ENCODE peak calls at places on chromosomes 16 and 17, in seven cellular contexts. R is H9; E is uterus; T is left ventricle myocardium inferior; H is heart right ventricle; K is thoracic aorta; N is CD8-positive, alpha-beta memory T cell. B is an unnamed sample.

GRCh38 chr17:63984651-63985386 is 12.1 kb upstream of the SCN4A start:
- DNase-seq in K (peak), T (no peak), R (no peak), H (peak), N (peak), E (peak), B (no peak)

GRCh38 chr16:14232106-14232890 is 161.2 kb downstream of the MRTFB start:
- DNase-seq in R (no peak), E (no peak), T (no peak), H (no peak), N (no peak), K (no peak), B (no peak)

GRCh38 chr16:85266857-85267256 is 154.6 kb upstream of the CIBAR2 start:
- DNase-seq in K (no peak), N (no peak), T (no peak), R (no peak), E (no peak), H (no peak), B (no peak)

GRCh38 chr17:64111831-64112230 is 18.1 kb downstream of the ERN1 start:
- DNase-seq in R (no peak), N (no peak), T (no peak), K (no peak), E (no peak), H (no peak), B (no peak)

GRCh38 chr16:57297856-57298255 is 13.4 kb upstream of the PLLP start:
- DNase-seq in K (no peak), R (peak), E (no peak), H (no peak), T (no peak), N (peak), B (no peak)

GRCh38 chr16:28985611-28986041 is 774 bp downstream of the LAT start:
- DNase-seq in R (no peak), T (no peak), E (no peak), H (no peak), N (no peak), K (no peak), B (no peak)

GRCh38 chr16:1825864-1826690 is 548 bp downstream of the HAGH start:
- DNase-seq in E (no peak), K (no peak), T (peak), H (no peak), N (no peak), R (no peak), B (no peak)

GRCh38 chr17:59812139-59812538 is 80.6 kb downstream of the TUBD1 start:
- DNase-seq in E (no peak), K (no peak), T (no peak), R (no peak), H (no peak), N (no peak), B (no peak)

GRCh38 chr17:56616239-56616638 is 22.7 kb downstream of the NOG start:
- DNase-seq in T (no peak), E (no peak), N (no peak), R (no peak), H (no peak), K (no peak), B (no peak)

GRCh38 chr17:49610883-49611584 is 35.4 kb downstream of the NXPH3 start:
- DNase-seq in E (peak), N (no peak), T (no peak), R (no peak), H (no peak), K (no peak), B (no peak)

GRCh38 chr17:38326996-38327792 is 16.6 kb downstream of the GPR179 start:
- DNase-seq in H (no peak), N (no peak), T (peak), E (no peak), K (no peak), R (peak), B (no peak)

GRCh38 chr17:7830616-7831015 is 3.4 kb upstream of the KDM6B start:
- DNase-seq in N (no peak), R (no peak), E (no peak), T (no peak), K (no peak), H (no peak), B (no peak)

GRCh38 chr17:49333806-49334205 is 28.2 kb downstream of the ZNF652 start:
- DNase-seq in K (no peak), R (no peak), E (no peak), N (no peak), H (no peak), T (no peak), B (no peak)

GRCh38 chr17:36611345-36612072 is 10.1 kb downstream of the MRM1 start:
- DNase-seq in T (no peak), N (no peak), H (no peak), K (no peak), E (no peak), R (no peak), B (no peak)

GRCh38 chr16:10888320-10888937 is 11.4 kb downstream of the CIITA start:
- DNase-seq in R (no peak), E (no peak), H (no peak), K (no peak), N (no peak), T (peak), B (no peak)

GRCh38 chr17:10251212-10251948 is 53.0 kb upstream of the GAS7 start:
- DNase-seq in R (no peak), T (no peak), K (no peak), H (no peak), N (no peak), E (no peak), B (no peak)

GRCh38 chr16:50251375-50252081 is 14.8 kb upstream of the ADCY7 start:
- DNase-seq in T (no peak), N (no peak), R (no peak), E (no peak), H (no peak), K (no peak), B (no peak)

GRCh38 chr17:32319548-32319905 is 22.4 kb downstream of the C17orf75 start:
- DNase-seq in K (peak), E (peak), T (peak), H (peak), N (peak), R (peak), B (peak)

GRCh38 chr16:24070851-24071250 is 185.3 kb upstream of the CACNG3 start:
- DNase-seq in R (peak), T (no peak), N (no peak), K (no peak), E (no peak), H (no peak), B (no peak)

GRCh38 chr17:40056379-40057005 is 2.3 kb upstream of the MED24 start:
- DNase-seq in R (no peak), H (no peak), E (no peak), T (no peak), K (no peak), N (no peak), B (peak)

GRCh38 chr16:85555549-85556455 is 57.3 kb upstream of the GSE1 start:
- DNase-seq in T (peak), N (peak), H (peak), K (no peak), R (peak), E (peak), B (no peak)

GRCh38 chr16:66295191-66295590 is 71.3 kb upstream of the CDH5 start:
- DNase-seq in N (no peak), H (no peak), K (no peak), T (no peak), E (no peak), R (no peak), B (no peak)

GRCh38 chr17:4001048-4001590 is 36.9 kb upstream of the ATP2A3 start:
- DNase-seq in K (no peak), R (peak), N (no peak), E (no peak), T (no peak), H (no peak), B (no peak)

GRCh38 chr16:69181-69580 is 3.2 kb downstream of the RHBDF1 start:
- DNase-seq in E (no peak), T (peak), R (no peak), K (no peak), H (no peak), N (no peak), B (no peak)

GRCh38 chr17:34314279-34314678 is 5.0 kb upstream of the CCL8 start:
- DNase-seq in T (no peak), R (no peak), H (no peak), N (no peak), K (no peak), E (peak), B (no peak)

GRCh38 chr17:41486809-41487530 is 2.7 kb downstream of the KRT36 start:
- DNase-seq in T (no peak), H (no peak), K (no peak), E (no peak), R (peak), N (no peak), B (no peak)

GRCh38 chr17:81966343-81967243 is 5.6 kb upstream of the NOTUM start:
- DNase-seq in R (peak), T (peak), K (no peak), E (no peak), N (no peak), H (peak), B (no peak)

GRCh38 chr16:72092832-72093447 is 480 bp downstream of the TXNL4B start:
- DNase-seq in E (no peak), T (no peak), R (no peak), K (no peak), H (no peak), N (no peak), B (no peak)

GRCh38 chr17:19494961-19495806 is 38.5 kb upstream of the SLC47A1 start:
- DNase-seq in H (no peak), E (no peak), N (no peak), R (no peak), K (no peak), T (no peak), B (no peak)

GRCh38 chr16:69839240-69839688 is 77.1 kb downstream of the WWP2 start:
- DNase-seq in T (no peak), N (no peak), E (no peak), K (no peak), R (no peak), H (no peak), B (no peak)

GRCh38 chr16:57924514-57924913 is 46.4 kb downstream of the CNGB1 start:
- DNase-seq in H (no peak), K (no peak), E (no peak), R (no peak), N (no peak), T (no peak), B (no peak)

GRCh38 chr17:5745091-5745820 is 160.9 kb upstream of the NLRP1 start:
- DNase-seq in H (no peak), E (no peak), T (no peak), R (no peak), N (no peak), K (no peak), B (no peak)

GRCh38 chr17:9928601-9929341 is 23.7 kb upstream of the RCVRN start:
- DNase-seq in R (peak), T (no peak), K (no peak), E (peak), H (no peak), N (no peak), B (no peak)

GRCh38 chr17:47967607-47968252 is 3.2 kb upstream of the CDK5RAP3 start:
- DNase-seq in E (no peak), T (no peak), K (no peak), N (no peak), R (no peak), H (no peak), B (no peak)

GRCh38 chr17:39573447-39574298 is 34.0 kb downstream of the NEUROD2 start:
- DNase-seq in H (peak), T (peak), E (peak), N (no peak), R (peak), K (no peak), B (peak)

GRCh38 chr17:17523714-17524075 is 27.5 kb upstream of the RASD1 start:
- DNase-seq in R (no peak), T (no peak), N (no peak), K (no peak), H (no peak), E (no peak), B (no peak)
- H3K27ac ChIP-seq in R (no peak), T (no peak), N (no peak), K (no peak), H (no peak), E (no peak), B (no peak)

DNA sequence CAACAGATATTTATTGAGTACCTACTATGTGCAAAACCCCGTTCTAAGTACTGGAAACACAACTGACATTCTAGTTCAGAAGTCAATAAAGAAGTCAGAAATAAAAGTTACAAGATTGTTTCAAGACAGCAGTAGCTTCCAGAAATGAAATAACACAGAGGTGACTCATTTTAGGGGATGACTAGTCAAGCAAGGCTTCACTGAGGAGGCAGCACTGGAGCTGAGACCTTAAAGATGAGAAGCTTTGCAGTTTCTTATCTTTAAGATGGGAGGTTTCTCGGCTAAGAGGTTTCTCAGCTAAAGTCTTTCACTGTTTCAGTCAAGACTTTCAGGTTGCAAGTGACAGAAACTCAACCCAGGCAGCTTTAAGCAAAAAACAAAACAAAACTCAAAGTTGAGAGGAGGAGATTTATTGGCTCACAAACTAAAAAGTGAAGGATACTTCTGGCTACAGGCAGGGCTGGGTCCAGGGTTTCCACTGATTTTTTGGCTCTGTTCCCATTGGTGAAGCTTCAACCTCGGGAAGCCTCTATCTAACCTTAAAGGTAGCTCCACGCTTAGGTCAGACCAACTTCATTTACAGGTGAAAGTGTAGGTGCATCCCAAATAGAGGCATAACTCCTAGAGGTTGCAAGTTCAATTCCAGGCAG is 7.4 kb upstream of the MMP2 start:
- DNase-seq in R (no peak), T (no peak), H (no peak), N (no peak), K (no peak), E (no peak), B (no peak)
- H3K27ac ChIP-seq in R (no peak), T (no peak), H (peak), N (no peak), K (peak), E (peak), B (no peak)

GRCh38 chr16:87297407-87297806 is 19.8 kb downstream of the C16orf95 start:
- DNase-seq in R (no peak), E (no peak), N (no peak), T (no peak), K (no peak), H (no peak), B (no peak)
- H3K27ac ChIP-seq in R (no peak), E (no peak), N (no peak), T (no peak), K (no peak), H (no peak), B (no peak)

GRCh38 chr16:9124444-9124843 is 33.0 kb downstream of the HAPSTR1 start:
- DNase-seq in H (no peak), N (no peak), E (no peak), K (no peak), T (no peak), R (no peak), B (no peak)

GRCh38 chr16:9123401-9123800 is 32.0 kb downstream of the HAPSTR1 start:
- DNase-seq in K (no peak), H (no peak), E (no peak), N (no peak), R (no peak), T (no peak), B (no peak)

GRCh38 chr16:9122969-9123368 is 31.5 kb downstream of the HAPSTR1 start:
- DNase-seq in E (no peak), T (no peak), R (no peak), N (no peak), H (no peak), K (no peak), B (no peak)

GRCh38 chr16:9124908-9125584 is 33.6 kb downstream of the HAPSTR1 start:
- DNase-seq in H (no peak), K (no peak), R (peak), T (no peak), N (no peak), E (no peak), B (no peak)

GRCh38 chr16:9123871-9124270 is 32.4 kb downstream of the HAPSTR1 start:
- DNase-seq in R (no peak), E (no peak), K (no peak), N (no peak), T (peak), H (peak), B (no peak)
- H3K27ac ChIP-seq in R (no peak), E (no peak), K (no peak), N (no peak), T (peak), H (peak), B (no peak)

GRCh38 chr17:72614871-72615626 is 477.4 kb downstream of the SLC39A11 start:
- DNase-seq in H (no peak), K (no peak), T (no peak), E (no peak), N (no peak), R (no peak), B (peak)

GRCh38 chr17:72613411-72614292 is 478.8 kb downstream of the SLC39A11 start:
- DNase-seq in E (no peak), H (no peak), N (no peak), K (no peak), R (no peak), T (no peak), B (no peak)

GRCh38 chr17:72615627-72615991 is 476.9 kb downstream of the SLC39A11 start:
- DNase-seq in T (no peak), N (no peak), E (no peak), R (no peak), K (no peak), H (no peak), B (no peak)

GRCh38 chr17:72616457-72616856 is 476.0 kb downstream of the SLC39A11 start:
- DNase-seq in E (no peak), H (no peak), T (no peak), N (no peak), R (no peak), K (no peak), B (no peak)

DNA sequence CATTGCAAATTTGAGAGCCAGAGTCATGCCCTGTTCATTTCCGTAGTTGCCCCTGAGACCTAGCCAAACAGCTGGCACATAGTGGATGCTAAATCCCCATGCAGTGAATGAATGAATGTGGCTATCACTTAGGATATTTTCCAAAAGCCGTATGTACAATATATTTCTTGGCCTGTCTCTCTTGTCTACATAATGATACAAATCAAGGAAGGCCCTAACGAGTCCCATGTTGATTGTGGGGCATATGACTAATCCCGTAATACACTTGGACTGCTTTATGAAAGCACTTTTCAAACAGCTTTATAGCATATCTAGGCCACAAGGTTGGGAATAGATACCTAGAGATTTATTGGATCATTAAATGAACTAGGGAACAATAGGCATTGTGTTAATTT is 478.0 kb downstream of the SLC39A11 start:
- DNase-seq in H (no peak), T (no peak), R (no peak), K (no peak), N (no peak), E (no peak), B (no peak)
- H3K27ac ChIP-seq in H (no peak), T (no peak), R (no peak), K (no peak), N (no peak), E (no peak), B (peak)

GRCh38 chr17:68759002-68759342 is 157.8 kb upstream of the FAM20A start:
- DNase-seq in R (no peak), E (no peak), H (no peak), T (no peak), K (no peak), N (no peak), B (no peak)
- H3K27ac ChIP-seq in R (no peak), E (peak), H (peak), T (peak), K (peak), N (no peak), B (peak)

GRCh38 chr17:80848449-80849102 is 143.1 kb upstream of the CHMP6 start:
- DNase-seq in T (no peak), H (no peak), E (no peak), R (no peak), N (no peak), K (no peak), B (no peak)
- H3K27ac ChIP-seq in T (no peak), H (no peak), E (no peak), R (no peak), N (no peak), K (no peak), B (peak)

GRCh38 chr17:79242393-79242792 is 167.8 kb downstream of the ENGASE start:
- DNase-seq in N (no peak), T (no peak), E (no peak), H (no peak), K (no peak), R (no peak), B (no peak)

GRCh38 chr17:79244665-79245064 is 170.0 kb downstream of the ENGASE start:
- DNase-seq in H (no peak), T (no peak), E (no peak), R (no peak), K (no peak), N (no peak), B (no peak)

GRCh38 chr17:79242873-79243602 is 168.4 kb downstream of the ENGASE start:
- DNase-seq in T (no peak), R (no peak), K (no peak), H (no peak), E (no peak), N (no peak), B (no peak)

GRCh38 chr17:79243996-79244395 is 169.4 kb downstream of the ENGASE start:
- DNase-seq in T (no peak), H (no peak), R (no peak), K (no peak), N (no peak), E (no peak), B (no peak)

DNA sequence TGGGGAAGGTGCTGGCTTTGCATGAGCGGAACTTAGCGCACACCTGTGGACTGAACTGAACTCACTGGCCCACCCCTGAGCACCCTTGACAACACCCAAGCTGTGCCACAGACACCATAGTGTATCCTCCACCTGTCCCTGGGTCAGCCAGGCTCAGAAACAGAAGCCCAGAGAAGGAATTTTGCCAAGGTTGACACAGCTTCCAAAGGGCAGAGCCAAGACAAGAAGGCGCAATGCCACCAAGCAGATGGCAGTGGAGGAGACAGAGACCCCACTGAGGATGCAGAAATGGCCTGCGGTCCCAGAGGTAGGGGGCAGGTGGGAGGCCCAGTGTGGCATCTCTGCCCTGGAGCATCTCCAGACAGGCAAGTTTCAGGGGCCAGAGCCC is 169.0 kb downstream of the ENGASE start:
- DNase-seq in H (no peak), N (no peak), R (no peak), T (no peak), K (no peak), E (no peak), B (no peak)
- H3K27ac ChIP-seq in H (no peak), N (no peak), R (no peak), T (no peak), K (no peak), E (no peak), B (no peak)

GRCh38 chr17:73616120-73616872 is 27.9 kb downstream of the SDK2 start:
- DNase-seq in N (no peak), E (no peak), H (no peak), T (no peak), K (no peak), R (no peak), B (no peak)
- H3K27ac ChIP-seq in N (no peak), E (no peak), H (no peak), T (no peak), K (no peak), R (no peak), B (no peak)

B was measured in dorsolateral prefrontal cortex.